ENCODE peak calls at places on chromosomes 1 and 21, in seven cellular contexts. L is tibial nerve, A is right lobe of liver, M is testis, Q is body of pancreas, I is IMR-90, B is ovary. X is an unnamed sample.

GRCh38 chr1:28412731-28413130 is 43.2 kb downstream of the PHACTR4 start:
- DNase-seq in I (no peak), A (no peak), L (no peak), M (no peak), B (no peak), Q (no peak), X (no peak)

GRCh38 chr1:61441723-61442262 is 283.1 kb downstream of the TM2D1 start:
- DNase-seq in B (no peak), A (no peak), L (no peak), Q (peak; percentile 21), M (no peak), I (no peak), X (no peak)

GRCh38 chr1:205317311-205317917 is 4.1 kb downstream of the NUAK2 start:
- DNase-seq in A (peak; percentile 93), I (no peak), M (peak; percentile 89), Q (peak; percentile 95), B (peak; percentile 72), L (no peak), X (peak; percentile 91)

GRCh38 chr1:52751589-52752306 is 25.5 kb downstream of the ZYG11B start:
- DNase-seq in A (no peak), I (peak; percentile 60), Q (no peak), L (no peak), B (no peak), M (peak; percentile 82), X (no peak)

GRCh38 chr1:10302416-10302815 is 92.0 kb downstream of the KIF1B start:
- DNase-seq in B (no peak), Q (no peak), L (no peak), M (no peak), A (no peak), I (no peak), X (no peak)

GRCh38 chr1:9367806-9368205 is 75.1 kb downstream of the SPSB1 start:
- DNase-seq in L (no peak), I (no peak), A (no peak), B (no peak), M (no peak), Q (no peak), X (no peak)

GRCh38 chr1:14724234-14724633 is 125.7 kb downstream of the KAZN start:
- DNase-seq in I (no peak), Q (no peak), L (no peak), M (no peak), A (no peak), B (no peak), X (no peak)

GRCh38 chr1:207897188-207897587 is 13.7 kb downstream of the CD34 start:
- DNase-seq in A (no peak), Q (no peak), M (no peak), L (no peak), I (no peak), B (no peak), X (no peak)

GRCh38 chr1:35569956-35570355 is 3.2 kb upstream of the TFAP2E start:
- DNase-seq in M (no peak), I (peak; percentile 65), Q (no peak), L (no peak), A (no peak), B (no peak), X (no peak)

GRCh38 chr1:93595266-93595665 is 86.4 kb downstream of the BCAR3 start:
- DNase-seq in M (no peak), I (peak; percentile 57), Q (no peak), A (no peak), L (no peak), B (no peak), X (no peak)
- H3K27ac ChIP-seq in M (no peak overlapping the region), I (no peak overlapping the region), Q (no peak overlapping the region), A (no peak overlapping the region), L (peak overlapping the region; percentile 24), B (no peak overlapping the region), X (no peak overlapping the region)

GRCh38 chr1:244970661-244971523 is 106.5 kb upstream of the HNRNPU start:
- DNase-seq in M (peak; percentile 94), L (peak; percentile 90), B (peak; percentile 95), Q (peak; percentile 95), A (peak; percentile 96), I (peak; percentile 95), X (peak; percentile 91)

GRCh38 chr1:244969355-244970235 is 105.3 kb upstream of the HNRNPU start:
- DNase-seq in I (peak; percentile 82), L (peak; percentile 62), B (peak; percentile 81), A (peak; percentile 85), Q (peak; percentile 83), M (peak; percentile 77), X (peak; percentile 83)

GRCh38 chr1:244968431-244968830 is 104.1 kb upstream of the HNRNPU start:
- DNase-seq in I (no peak), Q (no peak), B (no peak), L (no peak), A (no peak), M (peak; percentile 22), X (no peak)

GRCh38 chr1:244971524-244972216 is 107.3 kb upstream of the HNRNPU start:
- DNase-seq in L (no peak), A (no peak), M (no peak), B (no peak), Q (no peak), I (no peak), X (no peak)

DNA sequence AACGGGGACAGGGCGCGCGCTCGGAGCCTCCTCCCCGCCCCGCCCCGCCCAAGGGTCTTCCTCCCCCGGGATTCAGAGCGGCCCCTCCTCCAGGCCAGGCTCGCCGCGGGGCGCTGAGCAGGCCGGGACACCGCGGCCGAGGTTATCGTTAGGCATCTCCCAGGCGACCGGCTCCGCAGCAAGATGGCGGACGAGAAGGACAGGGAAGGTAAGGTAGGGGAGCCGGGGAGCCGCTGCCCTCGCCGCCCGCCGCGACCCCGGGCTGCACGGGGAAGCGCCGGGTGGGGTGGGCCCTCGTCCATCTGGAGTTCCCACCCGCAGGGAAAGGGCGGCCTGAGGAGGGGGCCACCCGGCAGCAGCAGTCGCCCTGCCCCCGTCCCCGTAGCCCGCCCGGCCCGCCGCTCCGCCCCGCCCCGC is 105.9 kb upstream of the HNRNPU start:
- DNase-seq in M (no peak), A (no peak), Q (peak; percentile 79), L (peak; percentile 48), I (peak; percentile 54), B (peak; percentile 88), X (no peak)
- TF ChIP-seq POLR2A in M (peak; percentile 37), A (no peak), Q (peak; percentile 43), L (peak; percentile 78), I (no peak), B (peak; percentile 77), X (peak; percentile 71)

GRCh38 chr1:162711066-162711465 is 78.8 kb downstream of the DDR2 start:
- DNase-seq in B (no peak), Q (no peak), I (peak; percentile 45), A (no peak), M (no peak), L (no peak), X (no peak)
- H3K27ac ChIP-seq in B (peak overlapping the region; percentile 80), Q (no peak overlapping the region), I (peak overlapping the region; percentile 100), A (no peak overlapping the region), M (no peak overlapping the region), L (no peak overlapping the region), X (peak overlapping the region; percentile 15)

GRCh38 chr21:23740463-23740862 is 1866.8 kb downstream of the MRPL39 start:
- DNase-seq in A (no peak), M (no peak), Q (no peak), B (no peak), L (no peak), I (no peak), X (no peak)
- TF ChIP-seq POLR2A in A (no peak), M (no peak), Q (no peak), B (no peak), L (no peak), I (no peak), X (no peak)